ENCODE peak calls at places on chromosomes 13 and 19, in ten cellular contexts. S is Kasumi-1; Z is nucleus accumbens; K is Daoy; L is stimulated activated CD8-positive, alpha-beta memory T cell treated with anti-CD3 and anti-CD28 coated beads, Interleukin-12 subunit alpha, Interleukin-12 subunit beta, amount 100 ng/mL, for 1 hour; V is astrocyte of the spinal cord; F is left lung; D is SW 1271; U is T-helper 2 cell; A is CD4-positive, alpha-beta memory T cell. M is an unnamed sample.
A peak's percentile ranks its signal among the peaks of the same experiment; 100 is the strongest.

GRCh38 chr13:99028890-99029289 is 51.0 kb upstream of the DOCK9 start:
- DNase-seq in S (peak; percentile 30), Z (no peak), K (no peak), L (peak; percentile 26), V (no peak), F (no peak), D (no peak), U (peak; percentile 18), A (peak; percentile 48), M (peak; percentile 61)

GRCh38 chr13:108827637-108828036 is 198.2 kb downstream of the MYO16 start:
- DNase-seq in S (no peak), Z (no peak), K (no peak), L (no peak), V (no peak), F (no peak), D (no peak), U (no peak), A (no peak), M (no peak)

GRCh38 chr19:48445256-48445605 is 552 bp upstream of the GRWD1 start:
- DNase-seq in S (peak; percentile 77), Z (no peak), K (peak; percentile 88), L (no peak), V (peak; percentile 93), F (no peak), D (no peak), U (no peak), A (no peak), M (peak; percentile 19)

GRCh38 chr13:65461590-65461989 is 1768.5 kb downstream of the PCDH9 start:
- DNase-seq in S (no peak), Z (no peak), K (no peak), L (no peak), V (peak; percentile 47), F (no peak), D (no peak), U (no peak), A (no peak), M (no peak)

GRCh38 chr19:1251233-1251502 is 2.8 kb downstream of the MIDN start:
- DNase-seq in S (peak; percentile 84), Z (no peak), K (peak; percentile 82), L (no peak), V (peak; percentile 66), F (peak; percentile 95), D (no peak), U (no peak), A (no peak), M (peak; percentile 79)

GRCh38 chr19:4352701-4353121 is 9.3 kb downstream of the MPND start:
- DNase-seq in S (peak; percentile 65), Z (no peak), K (peak; percentile 68), L (no peak), V (peak; percentile 60), F (no peak), D (peak; percentile 31), U (peak; percentile 58), A (peak; percentile 61), M (peak; percentile 61)

GRCh38 chr19:35622750-35623149 is 6.1 kb upstream of the RBM42 start:
- DNase-seq in S (no peak), Z (no peak), K (no peak), L (no peak), V (no peak), F (no peak), D (no peak), U (no peak), A (no peak), M (no peak)

GRCh38 chr13:72062566-72062965 is 195.6 kb upstream of the DACH1 start:
- DNase-seq in S (no peak), Z (no peak), K (no peak), L (no peak), V (no peak), F (no peak), D (no peak), U (no peak), A (no peak), M (no peak)

GRCh38 chr19:12745166-12745897 is 6.3 kb upstream of the BEST2 start:
- DNase-seq in S (no peak), Z (no peak), K (peak; percentile 81), L (no peak), V (peak; percentile 30), F (no peak), D (no peak), U (no peak), A (no peak), M (no peak)

GRCh38 chr13:93982189-93982918 is 497.1 kb downstream of the DCT start:
- DNase-seq in S (no peak), Z (no peak), K (no peak), L (no peak), V (peak; percentile 24), F (no peak), D (no peak), U (no peak), A (no peak), M (no peak)

GRCh38 chr13:39130298-39130697 is 92.0 kb downstream of the NHLRC3 start:
- DNase-seq in S (no peak), Z (no peak), K (no peak), L (no peak), V (no peak), F (no peak), D (no peak), U (no peak), A (no peak), M (no peak)

GRCh38 chr19:35268546-35269424 is at the start of gene USF2:
- DNase-seq in S (peak; percentile 40), Z (peak; percentile 38), K (peak; percentile 85), L (no peak), V (peak; percentile 65), F (peak; percentile 93), D (no peak), U (peak; percentile 49), A (peak; percentile 66), M (peak; percentile 80)

GRCh38 chr19:16027528-16027927 is 48.8 kb upstream of the TPM4 start:
- DNase-seq in S (no peak), Z (no peak), K (no peak), L (no peak), V (no peak), F (no peak), D (no peak), U (no peak), A (no peak), M (no peak)

GRCh38 chr19:35716735-35716984 is 1.1 kb upstream of the KMT2B start:
- DNase-seq in S (no peak), Z (peak; percentile 71), K (no peak), L (no peak), V (no peak), F (no peak), D (no peak), U (no peak), A (no peak), M (no peak)

GRCh38 chr19:4988770-4989251 is 19.9 kb downstream of the KDM4B start:
- DNase-seq in S (no peak), Z (no peak), K (peak; percentile 91), L (no peak), V (peak; percentile 83), F (no peak), D (no peak), U (no peak), A (no peak), M (no peak)

GRCh38 chr19:52889931-52890330 is 7.5 kb downstream of the ZNF320 start:
- DNase-seq in S (no peak), Z (no peak), K (no peak), L (no peak), V (no peak), F (no peak), D (no peak), U (no peak), A (no peak), M (no peak)

GRCh38 chr13:24203726-24204295 is 43.3 kb downstream of the SPATA13 start:
- DNase-seq in S (peak; percentile 68), Z (no peak), K (no peak), L (no peak), V (peak; percentile 38), F (no peak), D (no peak), U (no peak), A (no peak), M (no peak)

GRCh38 chr13:28659611-28659970 is 661 bp downstream of the POMP start:
- DNase-seq in S (no peak), Z (no peak), K (peak; percentile 25), L (no peak), V (peak; percentile 52), F (no peak), D (no peak), U (no peak), A (peak; percentile 57), M (peak; percentile 25)

GRCh38 chr19:35797663-35798062 is 15.0 kb downstream of the PRODH2 start:
- DNase-seq in S (no peak), Z (peak; percentile 2), K (no peak), L (no peak), V (no peak), F (peak; percentile 80), D (no peak), U (no peak), A (no peak), M (peak; percentile 35)

GRCh38 chr19:19655051-19655594 is 8.4 kb downstream of the ATP13A1 start:
- DNase-seq in S (no peak), Z (no peak), K (no peak), L (no peak), V (no peak), F (peak; percentile 66), D (no peak), U (no peak), A (no peak), M (no peak)

GRCh38 chr13:109385161-109385560 is 401.2 kb downstream of the IRS2 start:
- DNase-seq in S (peak; percentile 62), Z (no peak), K (peak; percentile 38), L (no peak), V (peak; percentile 78), F (no peak), D (no peak), U (no peak), A (no peak), M (no peak)

GRCh38 chr19:49094505-49095482 is 9.5 kb downstream of the SNRNP70 start:
- DNase-seq in S (no peak), Z (peak; percentile 10), K (no peak), L (no peak), V (no peak), F (no peak), D (no peak), U (no peak), A (no peak), M (no peak)

GRCh38 chr19:49988433-49988832 is 27.5 kb upstream of the SIGLEC11 start:
- DNase-seq in S (no peak), Z (no peak), K (peak; percentile 78), L (no peak), V (peak; percentile 25), F (peak; percentile 52), D (no peak), U (peak; percentile 14), A (no peak), M (peak; percentile 50)

GRCh38 chr13:49063526-49063925 is 87.8 kb downstream of the FNDC3A start:
- DNase-seq in S (no peak), Z (no peak), K (peak; percentile 5), L (no peak), V (no peak), F (no peak), D (no peak), U (no peak), A (no peak), M (no peak)

GRCh38 chr19:19460761-19461265 is 54.5 kb downstream of the TSSK6 start:
- DNase-seq in S (peak; percentile 53), Z (no peak), K (no peak), L (peak; percentile 40), V (no peak), F (peak; percentile 92), D (no peak), U (peak; percentile 39), A (peak; percentile 64), M (peak; percentile 83)

GRCh38 chr19:51398096-51398704 is 7.8 kb upstream of the C19orf84 start:
- DNase-seq in S (peak; percentile 82), Z (no peak), K (no peak), L (no peak), V (no peak), F (no peak), D (peak; percentile 14), U (no peak), A (peak; percentile 31), M (no peak)

GRCh38 chr19:2260341-2260751 is 4.1 kb upstream of the JSRP1 start:
- DNase-seq in S (no peak), Z (no peak), K (no peak), L (no peak), V (no peak), F (no peak), D (no peak), U (no peak), A (no peak), M (no peak)

GRCh38 chr13:27336005-27336673 is 65.5 kb downstream of the RASL11A start:
- DNase-seq in S (no peak), Z (no peak), K (peak; percentile 34), L (no peak), V (peak; percentile 36), F (no peak), D (no peak), U (no peak), A (no peak), M (no peak)